ENCODE peak calls at places on chromosomes 5 and 9, in six cellular contexts. Y is adrenal gland, D is endothelial cell of umbilical vein, H is gastrocnemius medialis, J is lower lobe of right lung, Q is right atrium auricular region. O is an unnamed sample.

GRCh38 chr5:74648835-74649286 is 8.3 kb upstream of the ENC1 start:
- DNase-seq in Y (peak; percentile 26), D (peak; percentile 69), H (no peak), J (no peak), Q (no peak), O (peak; percentile 64)

GRCh38 chr9:114930063-114930812 is at the start of gene TNFSF8:
- DNase-seq in Y (peak; percentile 22), D (no peak), H (no peak), J (peak; percentile 60), Q (no peak), O (peak; percentile 45)

GRCh38 chr9:27629425-27629824 is 56.1 kb upstream of the C9orf72 start:
- DNase-seq in Y (no peak), D (no peak), H (no peak), J (no peak), Q (no peak), O (no peak)

GRCh38 chr5:17860660-17861315 is 226.5 kb downstream of the TAF11L14 start:
- DNase-seq in Y (no peak), D (peak; percentile 8), H (no peak), J (no peak), Q (no peak), O (no peak)

GRCh38 chr9:13900449-13900848 is 413.5 kb downstream of the NFIB start:
- DNase-seq in Y (peak; percentile 6), D (peak; percentile 17), H (no peak), J (no peak), Q (no peak), O (no peak)

GRCh38 chr5:74199005-74199404 is 441.5 kb downstream of the ENC1 start:
- DNase-seq in Y (no peak), D (no peak), H (no peak), J (no peak), Q (no peak), O (no peak)

GRCh38 chr9:228929-229695 is 14.4 kb downstream of the DOCK8 start:
- DNase-seq in Y (no peak), D (no peak), H (no peak), J (no peak), Q (no peak), O (no peak)

GRCh38 chr9:122055668-122056067 is 37.4 kb downstream of the TTLL11 start:
- DNase-seq in Y (no peak), D (no peak), H (no peak), J (no peak), Q (no peak), O (no peak)

GRCh38 chr9:21395778-21396717 is 10.8 kb upstream of the IFNA2 start:
- DNase-seq in Y (peak; percentile 49), D (peak; percentile 45), H (no peak), J (peak; percentile 72), Q (no peak), O (peak; percentile 20)

GRCh38 chr5:73230264-73231244 is 57.6 kb downstream of the TMEM174 start:
- DNase-seq in Y (no peak), D (no peak), H (no peak), J (no peak), Q (no peak), O (peak; percentile 24)

GRCh38 chr9:85212887-85213286 is 528.9 kb downstream of the AGTPBP1 start:
- DNase-seq in Y (no peak), D (peak; percentile 71), H (no peak), J (no peak), Q (no peak), O (no peak)

GRCh38 chr5:118793091-118793490 is 195.3 kb downstream of the DTWD2 start:
- DNase-seq in Y (no peak), D (no peak), H (no peak), J (no peak), Q (no peak), O (no peak)

GRCh38 chr9:38224941-38225340 is 155.9 kb upstream of the SHB start:
- DNase-seq in Y (no peak), D (no peak), H (no peak), J (no peak), Q (no peak), O (no peak)

GRCh38 chr5:163649522-163649921 is 144.1 kb downstream of the MAT2B start:
- DNase-seq in Y (no peak), D (peak; percentile 15), H (no peak), J (no peak), Q (no peak), O (peak; percentile 35)

GRCh38 chr9:108991479-108991878 is 21.8 kb downstream of the CTNNAL1 start:
- DNase-seq in Y (peak; percentile 62), D (peak; percentile 95), H (no peak), J (no peak), Q (no peak), O (no peak)

GRCh38 chr5:88825782-88826110 is 57.2 kb downstream of the MEF2C start:
- DNase-seq in Y (peak; percentile 75), D (peak; percentile 71), H (no peak), J (no peak), Q (no peak), O (no peak)

GRCh38 chr9:6680797-6681146 is 35.2 kb upstream of the GLDC start:
- DNase-seq in Y (peak; percentile 81), D (no peak), H (peak; percentile 21), J (peak; percentile 84), Q (no peak), O (no peak)

GRCh38 chr5:131171276-131171815 is 602 bp downstream of the LYRM7 start:
- DNase-seq in Y (no peak), D (no peak), H (no peak), J (no peak), Q (no peak), O (peak; percentile 53)

GRCh38 chr9:71549023-71549422 is 219.3 kb downstream of the CEMIP2 start:
- DNase-seq in Y (no peak), D (no peak), H (no peak), J (no peak), Q (no peak), O (peak; percentile 20)

GRCh38 chr5:136020383-136021015 is 8.3 kb upstream of the TGFBI start:
- DNase-seq in Y (peak; percentile 48), D (peak; percentile 25), H (no peak), J (no peak), Q (no peak), O (no peak)
- H3K4me1 ChIP-seq in Y (peaks cover 9% of the 10 kb centered on the region), D (peaks cover 19% of the 10 kb centered on the region), H (peaks cover 8% of the 10 kb centered on the region), J (peaks cover 64% of the 10 kb centered on the region), Q (peaks cover 43% of the 10 kb centered on the region), O (peaks cover 6% of the 10 kb centered on the region)

GRCh38 chr5:134116291-134116690 is 1.8 kb downstream of the TCF7 start:
- DNase-seq in Y (no peak), D (no peak), H (no peak), J (no peak), Q (no peak), O (no peak)

GRCh38 chr5:134116789-134117761 is 2.6 kb downstream of the TCF7 start:
- DNase-seq in Y (no peak), D (no peak), H (no peak), J (no peak), Q (no peak), O (no peak)

GRCh38 chr5:134119720-134120119 is 5.2 kb downstream of the TCF7 start:
- DNase-seq in Y (no peak), D (no peak), H (no peak), J (no peak), Q (no peak), O (no peak)

GRCh38 chr5:134120386-134121138 is 6.1 kb downstream of the TCF7 start:
- DNase-seq in Y (no peak), D (no peak), H (no peak), J (no peak), Q (no peak), O (no peak)

DNA sequence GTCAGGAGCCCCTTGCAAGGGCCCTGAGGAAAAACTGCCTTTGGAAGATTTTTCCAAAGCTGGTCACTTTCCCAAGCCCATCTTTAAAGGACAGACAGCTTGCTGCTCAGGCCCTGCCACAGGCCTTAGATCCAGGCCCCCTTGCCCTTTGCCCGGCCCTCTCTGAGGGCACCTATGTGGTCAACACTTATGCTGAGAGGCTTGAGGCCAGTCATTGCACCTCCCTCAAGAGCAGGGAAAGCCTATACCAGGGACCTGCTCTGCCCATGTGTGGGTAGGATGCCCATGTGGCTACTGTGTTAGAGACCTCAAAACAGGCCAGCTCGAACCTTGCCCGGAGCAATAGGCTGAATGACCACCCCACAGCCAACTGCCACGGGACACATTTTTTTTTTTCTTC is 3.7 kb downstream of the TCF7 start:
- DNase-seq in Y (no peak), D (no peak), H (no peak), J (no peak), Q (no peak), O (no peak)
- H3K4me3 ChIP-seq in Y (no peak overlapping the region), D (no peak overlapping the region), H (no peak overlapping the region), J (no peak overlapping the region), Q (no peak overlapping the region), O (no peak overlapping the region)

DNA sequence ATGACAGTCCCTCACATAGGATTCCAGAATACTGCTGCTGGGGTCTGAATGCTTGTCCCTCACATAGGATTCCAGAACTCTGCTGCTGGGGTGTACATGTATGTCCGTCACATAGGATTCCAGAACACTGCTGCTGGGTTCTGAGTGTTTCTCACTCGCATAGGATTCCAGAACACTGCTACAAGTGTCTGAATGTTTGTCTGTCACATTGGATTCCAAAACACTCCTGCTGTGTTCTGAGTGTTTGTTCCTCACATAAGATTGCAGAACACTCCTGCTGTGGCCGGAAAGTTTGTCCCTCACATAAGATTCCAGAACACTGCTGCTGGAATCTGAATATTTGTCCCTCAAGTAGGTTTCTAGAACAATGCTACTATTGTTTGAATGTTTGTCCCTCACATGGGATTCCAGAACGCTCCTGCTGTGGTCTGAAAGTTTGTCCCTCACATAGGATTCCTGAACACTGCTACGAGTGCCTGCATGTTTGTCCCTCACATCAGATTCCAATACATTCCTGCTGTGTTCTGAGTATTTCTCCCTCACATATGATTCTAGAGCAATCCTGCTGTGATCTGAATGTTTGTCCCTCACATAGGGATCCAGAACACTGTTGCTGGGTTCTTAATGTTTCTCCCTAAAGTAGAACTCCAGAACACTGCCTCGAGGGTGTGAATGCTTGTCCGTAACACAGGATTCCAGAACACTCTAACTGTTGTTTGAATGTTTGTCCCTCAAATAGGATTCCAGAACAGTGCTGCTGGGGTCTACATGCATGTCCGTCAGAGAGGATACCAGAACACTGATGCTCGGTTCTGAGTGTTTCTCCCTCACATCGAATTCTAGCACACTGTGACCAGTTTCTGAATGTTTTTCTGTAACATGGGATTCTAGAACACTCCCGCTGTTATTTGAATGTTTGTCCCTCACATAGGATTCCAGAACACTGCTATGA is 200.4 kb downstream of the FOXD4L6 start:
- DNase-seq in Y (no peak), D (no peak), H (no peak), J (no peak), Q (peak; percentile 53), O (no peak)
- H3K9me3 ChIP-seq in Y (no peaks in the 10 kb centered on the region), D (peaks cover 13% of the 10 kb centered on the region), H (peaks cover 50% of the 10 kb centered on the region), J (peaks cover 65% of the 10 kb centered on the region), Q (peaks cover 7% of the 10 kb centered on the region), O (peaks cover 5% of the 10 kb centered on the region)

DNA sequence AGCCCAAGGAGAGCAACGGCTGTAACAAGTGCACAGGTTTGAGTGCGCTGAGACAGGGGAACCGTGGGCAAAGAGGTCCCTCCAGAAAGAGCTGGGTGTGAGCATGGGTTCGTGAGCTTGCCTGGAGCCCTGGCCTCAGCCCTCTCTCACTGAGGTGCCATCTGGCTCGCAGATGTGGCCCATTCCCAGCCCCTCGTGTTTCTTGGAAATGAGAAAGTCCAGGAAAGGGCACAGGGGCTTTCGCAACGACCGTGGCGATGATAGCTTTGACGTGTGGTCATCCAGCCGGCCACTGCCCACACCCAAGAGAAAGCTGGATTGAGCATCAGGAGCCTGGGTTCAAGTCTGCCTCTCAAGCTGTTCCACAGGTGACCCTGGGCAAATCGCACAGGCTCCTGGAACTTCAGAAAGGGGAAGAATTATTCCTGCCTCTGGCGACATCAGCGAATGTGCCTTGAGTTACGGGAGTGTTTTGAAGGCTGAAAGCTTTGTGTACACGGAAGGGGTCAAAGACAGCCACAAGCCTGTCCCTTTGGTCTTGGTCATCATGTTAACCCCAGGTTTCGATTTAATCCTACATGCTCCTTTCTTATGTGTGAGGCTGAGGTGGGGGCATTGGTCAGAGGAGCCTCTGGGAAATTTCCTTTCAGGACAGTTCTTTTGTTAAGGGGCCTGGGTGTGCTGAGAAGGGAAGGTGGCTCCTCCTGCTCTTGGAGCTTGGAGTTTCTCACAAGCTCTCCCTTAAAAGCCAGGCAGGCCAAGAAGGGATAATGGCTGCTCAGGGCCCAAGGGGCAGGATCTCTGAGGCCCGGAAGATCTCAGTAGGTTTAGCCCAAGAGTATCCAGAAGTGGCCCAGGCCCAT is 41.6 kb upstream of the IL17B start:
- DNase-seq in Y (peak; percentile 55), D (no peak), H (no peak), J (no peak), Q (no peak), O (no peak)
- H3K4me1 ChIP-seq in Y (peaks cover 40% of the 10 kb centered on the region), D (peaks cover 10% of the 10 kb centered on the region), H (peaks cover 30% of the 10 kb centered on the region), J (peaks cover 91% of the 10 kb centered on the region), Q (peaks cover 94% of the 10 kb centered on the region), O (no peaks in the 10 kb centered on the region)

O was measured in small intestine.